ENCODE peak calls at places on chromosomes 1 and 21, in eight cellular contexts. One of them, this sample, is unnamed.

GRCh38 chr21:38909109-38909508 is 103.4 kb downstream of the ETS2 start:
- DNase-seq in AG09319: no peak
- DNase-seq in AG04449: no peak
- DNase-seq in psoas muscle: no peak
- DNase-seq in progenitor cell of endocrine pancreas: no peak
- DNase-seq in H9: no peak
- DNase-seq in GM20000: no peak
- DNase-seq in activated CD8-positive, alpha-beta T cell treated with anti-CD3 and anti-CD28 coated beads for 36 hours: no peak
- DNase-seq in this sample: no peak

GRCh38 chr1:78043436-78043835 is 2.3 kb upstream of the GIPC2 start:
- DNase-seq in AG09319: no peak
- DNase-seq in AG04449: no peak
- DNase-seq in psoas muscle: no peak
- DNase-seq in progenitor cell of endocrine pancreas: no peak
- DNase-seq in H9: no peak
- DNase-seq in GM20000: no peak
- DNase-seq in activated CD8-positive, alpha-beta T cell treated with anti-CD3 and anti-CD28 coated beads for 36 hours: no peak
- DNase-seq in this sample: no peak

GRCh38 chr1:25082216-25082899 is 149.9 kb downstream of the SYF2 start:
- DNase-seq in AG09319: no peak
- DNase-seq in AG04449: no peak
- DNase-seq in psoas muscle: no peak
- DNase-seq in progenitor cell of endocrine pancreas: no peak
- DNase-seq in H9: no peak
- DNase-seq in GM20000: no peak
- DNase-seq in activated CD8-positive, alpha-beta T cell treated with anti-CD3 and anti-CD28 coated beads for 36 hours: no peak
- DNase-seq in this sample: no peak

GRCh38 chr1:178267646-178268094 is 173.8 kb downstream of the RASAL2 start:
- DNase-seq in AG09319: no peak
- DNase-seq in AG04449: no peak
- DNase-seq in psoas muscle: no peak
- DNase-seq in progenitor cell of endocrine pancreas: no peak
- DNase-seq in H9: peak
- DNase-seq in GM20000: no peak
- DNase-seq in activated CD8-positive, alpha-beta T cell treated with anti-CD3 and anti-CD28 coated beads for 36 hours: no peak
- DNase-seq in this sample: no peak

GRCh38 chr1:244603498-244603897 is 49.4 kb upstream of the DESI2 start:
- DNase-seq in AG09319: no peak
- DNase-seq in AG04449: no peak
- DNase-seq in psoas muscle: no peak
- DNase-seq in progenitor cell of endocrine pancreas: no peak
- DNase-seq in H9: no peak
- DNase-seq in GM20000: peak
- DNase-seq in activated CD8-positive, alpha-beta T cell treated with anti-CD3 and anti-CD28 coated beads for 36 hours: no peak
- DNase-seq in this sample: no peak

GRCh38 chr1:180962178-180962577 is 49.5 kb downstream of the KIAA1614 start:
- DNase-seq in AG09319: no peak
- DNase-seq in AG04449: no peak
- DNase-seq in psoas muscle: no peak
- DNase-seq in progenitor cell of endocrine pancreas: no peak
- DNase-seq in H9: no peak
- DNase-seq in GM20000: no peak
- DNase-seq in activated CD8-positive, alpha-beta T cell treated with anti-CD3 and anti-CD28 coated beads for 36 hours: peak
- DNase-seq in this sample: no peak

GRCh38 chr1:155062702-155063411 is 683 bp upstream of the EFNA4 start:
- DNase-seq in AG09319: no peak
- DNase-seq in AG04449: no peak
- DNase-seq in psoas muscle: peak
- DNase-seq in progenitor cell of endocrine pancreas: peak
- DNase-seq in H9: peak
- DNase-seq in GM20000: peak
- DNase-seq in activated CD8-positive, alpha-beta T cell treated with anti-CD3 and anti-CD28 coated beads for 36 hours: peak
- DNase-seq in this sample: peak

GRCh38 chr1:55955237-55955636 is 624.1 kb downstream of the PLPP3 start:
- DNase-seq in AG09319: no peak
- DNase-seq in AG04449: no peak
- DNase-seq in psoas muscle: no peak
- DNase-seq in progenitor cell of endocrine pancreas: no peak
- DNase-seq in H9: no peak
- DNase-seq in GM20000: no peak
- DNase-seq in activated CD8-positive, alpha-beta T cell treated with anti-CD3 and anti-CD28 coated beads for 36 hours: no peak
- DNase-seq in this sample: no peak

GRCh38 chr1:231099311-231099710 is 59.3 kb upstream of the FAM89A start:
- DNase-seq in AG09319: no peak
- DNase-seq in AG04449: no peak
- DNase-seq in psoas muscle: no peak
- DNase-seq in progenitor cell of endocrine pancreas: no peak
- DNase-seq in H9: no peak
- DNase-seq in GM20000: no peak
- DNase-seq in activated CD8-positive, alpha-beta T cell treated with anti-CD3 and anti-CD28 coated beads for 36 hours: no peak
- DNase-seq in this sample: no peak

GRCh38 chr1:17438176-17438976 is 1.1 kb downstream of the RCC2 start:
- DNase-seq in AG09319: no peak
- DNase-seq in AG04449: no peak
- DNase-seq in psoas muscle: peak
- DNase-seq in progenitor cell of endocrine pancreas: peak
- DNase-seq in H9: peak
- DNase-seq in GM20000: peak
- DNase-seq in activated CD8-positive, alpha-beta T cell treated with anti-CD3 and anti-CD28 coated beads for 36 hours: peak
- DNase-seq in this sample: peak

GRCh38 chr1:30383131-30383793 is 340.1 kb downstream of the MATN1 start:
- DNase-seq in AG09319: no peak
- DNase-seq in AG04449: no peak
- DNase-seq in psoas muscle: no peak
- DNase-seq in progenitor cell of endocrine pancreas: no peak
- DNase-seq in H9: no peak
- DNase-seq in GM20000: no peak
- DNase-seq in activated CD8-positive, alpha-beta T cell treated with anti-CD3 and anti-CD28 coated beads for 36 hours: no peak
- DNase-seq in this sample: no peak

GRCh38 chr1:14790967-14791366 is 192.5 kb downstream of the KAZN start:
- DNase-seq in AG09319: no peak
- DNase-seq in AG04449: no peak
- DNase-seq in psoas muscle: no peak
- DNase-seq in progenitor cell of endocrine pancreas: no peak
- DNase-seq in H9: no peak
- DNase-seq in GM20000: no peak
- DNase-seq in activated CD8-positive, alpha-beta T cell treated with anti-CD3 and anti-CD28 coated beads for 36 hours: no peak
- DNase-seq in this sample: no peak

GRCh38 chr1:178093150-178093957 is 550 bp upstream of the RASAL2 start:
- DNase-seq in AG09319: peak
- DNase-seq in AG04449: peak
- DNase-seq in psoas muscle: peak
- DNase-seq in progenitor cell of endocrine pancreas: peak
- DNase-seq in H9: peak
- DNase-seq in GM20000: peak
- DNase-seq in activated CD8-positive, alpha-beta T cell treated with anti-CD3 and anti-CD28 coated beads for 36 hours: peak
- DNase-seq in this sample: peak

GRCh38 chr1:4674117-4674516 is 19.7 kb downstream of the AJAP1 start:
- DNase-seq in AG09319: no peak
- DNase-seq in AG04449: no peak
- DNase-seq in psoas muscle: no peak
- DNase-seq in progenitor cell of endocrine pancreas: no peak
- DNase-seq in H9: no peak
- DNase-seq in GM20000: no peak
- DNase-seq in activated CD8-positive, alpha-beta T cell treated with anti-CD3 and anti-CD28 coated beads for 36 hours: no peak
- DNase-seq in this sample: no peak

GRCh38 chr1:93805027-93805426 is 74.0 kb downstream of the DNTTIP2 start:
- DNase-seq in AG09319: no peak
- DNase-seq in AG04449: no peak
- DNase-seq in psoas muscle: no peak
- DNase-seq in progenitor cell of endocrine pancreas: no peak
- DNase-seq in H9: no peak
- DNase-seq in GM20000: no peak
- DNase-seq in activated CD8-positive, alpha-beta T cell treated with anti-CD3 and anti-CD28 coated beads for 36 hours: no peak
- DNase-seq in this sample: no peak

GRCh38 chr1:63772876-63773275 is 941 bp upstream of the ROR1 start:
- DNase-seq in AG09319: no peak
- DNase-seq in AG04449: no peak
- DNase-seq in psoas muscle: no peak
- DNase-seq in progenitor cell of endocrine pancreas: no peak
- DNase-seq in H9: no peak
- DNase-seq in GM20000: peak
- DNase-seq in activated CD8-positive, alpha-beta T cell treated with anti-CD3 and anti-CD28 coated beads for 36 hours: no peak
- DNase-seq in this sample: no peak

GRCh38 chr1:7290971-7291970 is 479.8 kb upstream of the VAMP3 start:
- DNase-seq in AG09319: no peak
- DNase-seq in AG04449: no peak
- DNase-seq in psoas muscle: peak
- DNase-seq in progenitor cell of endocrine pancreas: no peak
- DNase-seq in H9: no peak
- DNase-seq in GM20000: no peak
- DNase-seq in activated CD8-positive, alpha-beta T cell treated with anti-CD3 and anti-CD28 coated beads for 36 hours: no peak
- DNase-seq in this sample: no peak

GRCh38 chr21:46028547-46029200 is 47.1 kb downstream of the COL6A1 start:
- DNase-seq in AG09319: no peak
- DNase-seq in AG04449: no peak
- DNase-seq in psoas muscle: peak
- DNase-seq in progenitor cell of endocrine pancreas: no peak
- DNase-seq in H9: no peak
- DNase-seq in GM20000: no peak
- DNase-seq in activated CD8-positive, alpha-beta T cell treated with anti-CD3 and anti-CD28 coated beads for 36 hours: no peak
- DNase-seq in this sample: no peak

GRCh38 chr1:111203681-111204210 is 3.3 kb upstream of the DENND2D start:
- DNase-seq in AG09319: no peak
- DNase-seq in AG04449: no peak
- DNase-seq in psoas muscle: peak
- DNase-seq in progenitor cell of endocrine pancreas: no peak
- DNase-seq in H9: no peak
- DNase-seq in GM20000: peak
- DNase-seq in activated CD8-positive, alpha-beta T cell treated with anti-CD3 and anti-CD28 coated beads for 36 hours: peak
- DNase-seq in this sample: peak

GRCh38 chr1:186828612-186829542 is at the start of gene PLA2G4A:
- DNase-seq in AG09319: peak
- DNase-seq in AG04449: no peak
- DNase-seq in psoas muscle: peak
- DNase-seq in progenitor cell of endocrine pancreas: no peak
- DNase-seq in H9: peak
- DNase-seq in GM20000: peak
- DNase-seq in activated CD8-positive, alpha-beta T cell treated with anti-CD3 and anti-CD28 coated beads for 36 hours: peak
- DNase-seq in this sample: no peak

GRCh38 chr1:94039514-94039870 is 81.5 kb downstream of the ABCA4 start:
- DNase-seq in AG09319: no peak
- DNase-seq in AG04449: no peak
- DNase-seq in psoas muscle: peak
- DNase-seq in progenitor cell of endocrine pancreas: peak
- DNase-seq in H9: peak
- DNase-seq in GM20000: peak
- DNase-seq in activated CD8-positive, alpha-beta T cell treated with anti-CD3 and anti-CD28 coated beads for 36 hours: peak
- DNase-seq in this sample: peak

GRCh38 chr21:46500224-46500861 is 41.7 kb downstream of the DIP2A start:
- DNase-seq in AG09319: no peak
- DNase-seq in AG04449: no peak
- DNase-seq in psoas muscle: no peak
- DNase-seq in progenitor cell of endocrine pancreas: no peak
- DNase-seq in H9: no peak
- DNase-seq in GM20000: peak
- DNase-seq in activated CD8-positive, alpha-beta T cell treated with anti-CD3 and anti-CD28 coated beads for 36 hours: no peak
- DNase-seq in this sample: no peak

GRCh38 chr1:154807048-154807591 is 63.0 kb downstream of the KCNN3 start:
- DNase-seq in AG09319: no peak
- DNase-seq in AG04449: no peak
- DNase-seq in psoas muscle: no peak
- DNase-seq in progenitor cell of endocrine pancreas: no peak
- DNase-seq in H9: no peak
- DNase-seq in GM20000: peak
- DNase-seq in activated CD8-positive, alpha-beta T cell treated with anti-CD3 and anti-CD28 coated beads for 36 hours: no peak
- DNase-seq in this sample: no peak

GRCh38 chr1:91828583-91829281 is 57.2 kb downstream of the TGFBR3 start:
- DNase-seq in AG09319: no peak
- DNase-seq in AG04449: no peak
- DNase-seq in psoas muscle: no peak
- DNase-seq in progenitor cell of endocrine pancreas: no peak
- DNase-seq in H9: no peak
- DNase-seq in GM20000: no peak
- DNase-seq in activated CD8-positive, alpha-beta T cell treated with anti-CD3 and anti-CD28 coated beads for 36 hours: no peak
- DNase-seq in this sample: no peak

GRCh38 chr21:41659791-41660560 is 106.9 kb downstream of the RIPK4 start:
- DNase-seq in AG09319: no peak
- DNase-seq in AG04449: no peak
- DNase-seq in psoas muscle: peak
- DNase-seq in progenitor cell of endocrine pancreas: no peak
- DNase-seq in H9: no peak
- DNase-seq in GM20000: no peak
- DNase-seq in activated CD8-positive, alpha-beta T cell treated with anti-CD3 and anti-CD28 coated beads for 36 hours: no peak
- DNase-seq in this sample: no peak
- TF ChIP-seq CTCF in AG09319: no peak
- TF ChIP-seq CTCF in AG04449: no peak
- TF ChIP-seq CTCF in psoas muscle: no peak
- TF ChIP-seq CTCF in progenitor cell of endocrine pancreas: no peak
- TF ChIP-seq CTCF in H9: no peak
- TF ChIP-seq CTCF in GM20000: no peak
- TF ChIP-seq CTCF in activated CD8-positive, alpha-beta T cell treated with anti-CD3 and anti-CD28 coated beads for 36 hours: no peak
- TF ChIP-seq CTCF in this sample: no peak

DNA sequence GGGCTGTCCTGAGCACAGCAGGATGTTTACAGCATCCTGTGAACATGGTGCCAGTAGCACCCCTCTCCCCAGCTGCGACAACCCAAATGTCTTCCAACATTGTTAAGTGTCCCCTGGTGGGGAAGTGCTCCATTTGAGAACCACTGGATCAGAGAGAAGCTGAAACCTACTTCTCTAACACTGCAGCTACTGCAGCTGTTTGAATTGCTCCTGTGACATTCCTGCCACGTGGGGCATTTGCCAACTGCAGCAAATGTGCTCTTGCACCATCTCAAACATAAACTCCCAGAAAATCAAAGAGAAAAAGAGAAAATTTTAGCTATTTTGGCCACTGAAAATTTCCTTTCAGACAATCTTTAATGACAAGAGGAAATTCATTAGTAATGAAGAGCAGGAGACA is 11.0 kb downstream of the SLC2A5 start:
- DNase-seq in AG09319: no peak
- DNase-seq in AG04449: no peak
- DNase-seq in psoas muscle: peak
- DNase-seq in progenitor cell of endocrine pancreas: no peak
- DNase-seq in H9: no peak
- DNase-seq in GM20000: no peak
- DNase-seq in activated CD8-positive, alpha-beta T cell treated with anti-CD3 and anti-CD28 coated beads for 36 hours: no peak
- DNase-seq in this sample: no peak
- TF ChIP-seq CTCF in AG09319: peak
- TF ChIP-seq CTCF in AG04449: peak
- TF ChIP-seq CTCF in psoas muscle: peak
- TF ChIP-seq CTCF in progenitor cell of endocrine pancreas: peak
- TF ChIP-seq CTCF in H9: peak
- TF ChIP-seq CTCF in GM20000: no peak
- TF ChIP-seq CTCF in activated CD8-positive, alpha-beta T cell treated with anti-CD3 and anti-CD28 coated beads for 36 hours: no peak
- TF ChIP-seq CTCF in this sample: no peak

GRCh38 chr1:212814989-212815388 is 23.3 kb downstream of the TATDN3 start:
- DNase-seq in AG09319: no peak
- DNase-seq in AG04449: no peak
- DNase-seq in psoas muscle: no peak
- DNase-seq in progenitor cell of endocrine pancreas: no peak
- DNase-seq in H9: no peak
- DNase-seq in GM20000: no peak
- DNase-seq in activated CD8-positive, alpha-beta T cell treated with anti-CD3 and anti-CD28 coated beads for 36 hours: peak
- DNase-seq in this sample: no peak
- TF ChIP-seq CTCF in AG09319: peak
- TF ChIP-seq CTCF in AG04449: no peak
- TF ChIP-seq CTCF in psoas muscle: peak
- TF ChIP-seq CTCF in progenitor cell of endocrine pancreas: peak
- TF ChIP-seq CTCF in H9: peak
- TF ChIP-seq CTCF in GM20000: peak
- TF ChIP-seq CTCF in activated CD8-positive, alpha-beta T cell treated with anti-CD3 and anti-CD28 coated beads for 36 hours: peak
- TF ChIP-seq CTCF in this sample: peak

GRCh38 chr1:179877586-179878265 is at the start of gene TOR1AIP2:
- DNase-seq in AG09319: peak
- DNase-seq in AG04449: no peak
- DNase-seq in psoas muscle: peak
- DNase-seq in progenitor cell of endocrine pancreas: peak
- DNase-seq in H9: peak
- DNase-seq in GM20000: peak
- DNase-seq in activated CD8-positive, alpha-beta T cell treated with anti-CD3 and anti-CD28 coated beads for 36 hours: peak
- DNase-seq in this sample: peak
- TF ChIP-seq CTCF in AG09319: no peak
- TF ChIP-seq CTCF in AG04449: no peak
- TF ChIP-seq CTCF in psoas muscle: no peak
- TF ChIP-seq CTCF in progenitor cell of endocrine pancreas: no peak
- TF ChIP-seq CTCF in H9: no peak
- TF ChIP-seq CTCF in GM20000: no peak
- TF ChIP-seq CTCF in activated CD8-positive, alpha-beta T cell treated with anti-CD3 and anti-CD28 coated beads for 36 hours: no peak
- TF ChIP-seq CTCF in this sample: no peak